ENCODE peak calls at places on chromosome 1, in six cellular contexts. One of them, this sample, is unnamed.

GRCh38 chr1:37599940-37600339 is 4.2 kb upstream of the GNL2 start:
- ATAC-seq in HepG2: no peak
- ATAC-seq in CD8-positive, alpha-beta T cell: no peak
- ATAC-seq in left ventricle myocardium superior: no peak
- ATAC-seq in mucosa of descending colon: no peak
- ATAC-seq in activated CD8-positive, alpha-beta T cell treated with anti-CD3 and anti-CD28 coated beads for 36 hours: no peak
- ATAC-seq in this sample: no peak

GRCh38 chr1:183370399-183371058 is 47.7 kb downstream of the NMNAT2 start:
- ATAC-seq in left ventricle myocardium superior: no peak
- ATAC-seq in activated CD8-positive, alpha-beta T cell treated with anti-CD3 and anti-CD28 coated beads for 36 hours: no peak
- ATAC-seq in HepG2: no peak
- ATAC-seq in CD8-positive, alpha-beta T cell: no peak
- ATAC-seq in mucosa of descending colon: peak
- ATAC-seq in this sample: no peak

GRCh38 chr1:220751130-220751529 is 3.0 kb downstream of the MTARC2 start:
- ATAC-seq in mucosa of descending colon: peak
- ATAC-seq in activated CD8-positive, alpha-beta T cell treated with anti-CD3 and anti-CD28 coated beads for 36 hours: no peak
- ATAC-seq in left ventricle myocardium superior: no peak
- ATAC-seq in HepG2: no peak
- ATAC-seq in CD8-positive, alpha-beta T cell: no peak
- ATAC-seq in this sample: no peak

GRCh38 chr1:244435562-244436205 is 16.0 kb downstream of the ADSS2 start:
- ATAC-seq in left ventricle myocardium superior: no peak
- ATAC-seq in CD8-positive, alpha-beta T cell: no peak
- ATAC-seq in mucosa of descending colon: peak
- ATAC-seq in activated CD8-positive, alpha-beta T cell treated with anti-CD3 and anti-CD28 coated beads for 36 hours: peak
- ATAC-seq in HepG2: peak
- ATAC-seq in this sample: peak

GRCh38 chr1:62029704-62030103 is 164.9 kb upstream of the L1TD1 start:
- ATAC-seq in mucosa of descending colon: no peak
- ATAC-seq in activated CD8-positive, alpha-beta T cell treated with anti-CD3 and anti-CD28 coated beads for 36 hours: no peak
- ATAC-seq in HepG2: no peak
- ATAC-seq in CD8-positive, alpha-beta T cell: no peak
- ATAC-seq in left ventricle myocardium superior: no peak
- ATAC-seq in this sample: no peak

GRCh38 chr1:78048446-78048845 is 2.7 kb downstream of the GIPC2 start:
- ATAC-seq in CD8-positive, alpha-beta T cell: no peak
- ATAC-seq in HepG2: no peak
- ATAC-seq in mucosa of descending colon: no peak
- ATAC-seq in activated CD8-positive, alpha-beta T cell treated with anti-CD3 and anti-CD28 coated beads for 36 hours: peak
- ATAC-seq in left ventricle myocardium superior: no peak
- ATAC-seq in this sample: peak

GRCh38 chr1:176379626-176380339 is 83.2 kb upstream of the PAPPA2 start:
- ATAC-seq in left ventricle myocardium superior: peak
- ATAC-seq in activated CD8-positive, alpha-beta T cell treated with anti-CD3 and anti-CD28 coated beads for 36 hours: no peak
- ATAC-seq in CD8-positive, alpha-beta T cell: no peak
- ATAC-seq in mucosa of descending colon: no peak
- ATAC-seq in HepG2: no peak
- ATAC-seq in this sample: no peak

GRCh38 chr1:18568489-18568888 is 62.2 kb upstream of the PAX7 start:
- ATAC-seq in HepG2: no peak
- ATAC-seq in mucosa of descending colon: no peak
- ATAC-seq in activated CD8-positive, alpha-beta T cell treated with anti-CD3 and anti-CD28 coated beads for 36 hours: no peak
- ATAC-seq in left ventricle myocardium superior: no peak
- ATAC-seq in CD8-positive, alpha-beta T cell: no peak
- ATAC-seq in this sample: no peak

GRCh38 chr1:114395863-114396262 is 115.1 kb downstream of the TRIM33 start:
- ATAC-seq in activated CD8-positive, alpha-beta T cell treated with anti-CD3 and anti-CD28 coated beads for 36 hours: no peak
- ATAC-seq in mucosa of descending colon: no peak
- ATAC-seq in HepG2: no peak
- ATAC-seq in left ventricle myocardium superior: no peak
- ATAC-seq in CD8-positive, alpha-beta T cell: no peak
- ATAC-seq in this sample: no peak

GRCh38 chr1:41361495-41362356 is 492 bp downstream of the FOXO6 start:
- ATAC-seq in mucosa of descending colon: peak
- ATAC-seq in activated CD8-positive, alpha-beta T cell treated with anti-CD3 and anti-CD28 coated beads for 36 hours: no peak
- ATAC-seq in left ventricle myocardium superior: no peak
- ATAC-seq in HepG2: peak
- ATAC-seq in CD8-positive, alpha-beta T cell: peak
- ATAC-seq in this sample: peak

This sample was measured in activated T-helper 17 cell treated with anti-CD3 and anti-CD28 coated beads, Interleukin-2, amount 50 U/mL, for 72 hours.